ENCODE peak calls at places on chromosomes 6 and 20, in six cellular contexts. L, O, Y, D, S and P are unnamed samples.

GRCh38 chr6:52284131-52284459 is 447 bp downstream of the MCM3 start:
- DNase-seq in S (no peak), Y (peak), O (no peak), L (peak), D (no peak), P (no peak)

GRCh38 chr6:53327017-53327395 is 21.7 kb downstream of the ELOVL5 start:
- DNase-seq in L (no peak), Y (no peak), D (no peak), S (no peak), O (no peak), P (no peak)

GRCh38 chr20:43462369-43463132 is 4.9 kb downstream of the SRSF6 start:
- DNase-seq in L (no peak), S (no peak), O (no peak), Y (no peak), D (no peak), P (no peak)

GRCh38 chr20:24736131-24736843 is 212.8 kb upstream of the CST7 start:
- DNase-seq in L (no peak), D (no peak), O (no peak), Y (no peak), S (no peak), P (no peak)

GRCh38 chr20:3312940-3313656 is 74.1 kb upstream of the SLC4A11 start:
- DNase-seq in D (no peak), Y (no peak), S (peak), O (peak), L (no peak), P (peak)

GRCh38 chr6:151682922-151683321 is 124.6 kb upstream of the ESR1 start:
- DNase-seq in O (no peak), Y (no peak), D (no peak), L (no peak), S (no peak), P (no peak)

GRCh38 chr6:106103728-106104109 is 17.6 kb downstream of the PRDM1 start:
- DNase-seq in D (no peak), O (no peak), Y (peak), L (no peak), S (peak), P (no peak)

GRCh38 chr6:13496508-13497180 is 9.2 kb upstream of the GFOD1 start:
- DNase-seq in O (no peak), S (peak), L (no peak), D (no peak), Y (no peak), P (no peak)

GRCh38 chr20:43442310-43442880 is 15.3 kb upstream of the SRSF6 start:
- DNase-seq in O (no peak), D (no peak), L (no peak), Y (no peak), S (no peak), P (no peak)

GRCh38 chr6:149233056-149233715 is 84.3 kb upstream of the TAB2 start:
- DNase-seq in D (peak), Y (peak), O (peak), L (no peak), S (peak), P (peak)

GRCh38 chr20:10360878-10361277 is 73.1 kb downstream of the MKKS start:
- DNase-seq in S (no peak), D (no peak), L (no peak), Y (no peak), O (no peak), P (no peak)

GRCh38 chr6:3876131-3876530 is 27.0 kb downstream of the FAM50B start:
- DNase-seq in D (no peak), O (no peak), Y (no peak), S (no peak), L (peak), P (no peak)

GRCh38 chr6:84150680-84151079 is 76.8 kb downstream of the CEP162 start:
- DNase-seq in O (peak), S (no peak), L (no peak), Y (no peak), D (no peak), P (no peak)

GRCh38 chr20:22686097-22686496 is 101.7 kb upstream of the FOXA2 start:
- DNase-seq in Y (no peak), O (no peak), L (peak), S (peak), D (no peak), P (no peak)

GRCh38 chr6:83685481-83685880 is 23.4 kb downstream of the SNAP91 start:
- DNase-seq in D (no peak), S (no peak), O (no peak), Y (no peak), L (no peak), P (no peak)